ENCODE peak calls at places on chromosomes 11 and 22, in six cellular contexts. R is GM12878, U is NT2/D1, V is K562, J is H1, P is HepG2. Q is an unnamed sample.
A peak's percentile ranks its signal among the peaks of the same experiment; 100 is the strongest.

GRCh38 chr11:2310786-2311455 is 9.1 kb downstream of the TSPAN32 start:
- DNase-seq in R (no peak), U (no peak), V (no peak), J (no peak), P (no peak), Q (no peak)

GRCh38 chr11:58059011-58059358 is 28.2 kb downstream of the OR6Q1 start:
- DNase-seq in R (no peak), U (peak; percentile 63), V (no peak), J (no peak), P (peak; percentile 82), Q (no peak)

GRCh38 chr11:299951-300735 is 817 bp upstream of the IFITM5 start:
- DNase-seq in R (no peak), U (no peak), V (peak; percentile 53), J (no peak), P (peak; percentile 28), Q (no peak)

GRCh38 chr11:127000291-127000968 is at the start of gene KIRREL3:
- DNase-seq in R (no peak), U (no peak), V (no peak), J (no peak), P (no peak), Q (no peak)

GRCh38 chr22:39349506-39349966 is 255 bp upstream of the SYNGR1 start:
- DNase-seq in R (no peak), U (no peak), V (peak; percentile 95), J (no peak), P (no peak), Q (no peak)

GRCh38 chr11:123460006-123460700 is 30.1 kb downstream of the GRAMD1B start:
- DNase-seq in R (no peak), U (no peak), V (no peak), J (no peak), P (no peak), Q (no peak)

GRCh38 chr11:78228467-78228866 is 39.7 kb downstream of the USP35 start:
- DNase-seq in R (peak; percentile 51), U (peak; percentile 27), V (peak; percentile 52), J (no peak), P (peak; percentile 65), Q (peak; percentile 32)

GRCh38 chr22:17878970-17879369 is 104.7 kb upstream of the BID start:
- DNase-seq in R (no peak), U (no peak), V (no peak), J (no peak), P (no peak), Q (no peak)

GRCh38 chr11:10922944-10923343 is 65.1 kb upstream of the ZBED5 start:
- DNase-seq in R (no peak), U (no peak), V (no peak), J (no peak), P (no peak), Q (no peak)

GRCh38 chr11:66834943-66835342 is 8.3 kb upstream of the RCE1 start:
- DNase-seq in R (no peak), U (no peak), V (peak; percentile 71), J (no peak), P (no peak), Q (no peak)

GRCh38 chr11:18277560-18278271 is 11.7 kb downstream of the SAA1 start:
- DNase-seq in R (no peak), U (no peak), V (no peak), J (no peak), P (no peak), Q (no peak)

GRCh38 chr22:40855960-40856512 is 403 bp downstream of the ST13 start:
- DNase-seq in R (no peak), U (no peak), V (peak; percentile 60), J (no peak), P (no peak), Q (no peak)

GRCh38 chr11:119493712-119494111 is 70.7 kb upstream of the THY1 start:
- DNase-seq in R (no peak), U (peak; percentile 61), V (peak; percentile 70), J (no peak), P (no peak), Q (no peak)

GRCh38 chr22:23035557-23036277 is 34.6 kb upstream of the GNAZ start:
- DNase-seq in R (peak; percentile 13), U (no peak), V (peak; percentile 56), J (no peak), P (no peak), Q (no peak)

GRCh38 chr11:69089258-69089657 is 40.5 kb downstream of the TPCN2 start:
- DNase-seq in R (no peak), U (no peak), V (no peak), J (no peak), P (no peak), Q (no peak)

GRCh38 chr11:126824035-126824607 is 176.4 kb downstream of the KIRREL3 start:
- DNase-seq in R (no peak), U (no peak), V (no peak), J (peak; percentile 1), P (no peak), Q (no peak)

GRCh38 chr11:76566811-76567210 is 103.7 kb downstream of the LRRC32 start:
- DNase-seq in R (no peak), U (no peak), V (no peak), J (no peak), P (no peak), Q (no peak)

GRCh38 chr11:6523253-6523652 is 26.2 kb downstream of the DNHD1 start:
- DNase-seq in R (no peak), U (no peak), V (no peak), J (no peak), P (no peak), Q (peak; percentile 24)

GRCh38 chr22:45942344-45942743 is 34.6 kb downstream of the WNT7B start:
- DNase-seq in R (no peak), U (no peak), V (no peak), J (no peak), P (no peak), Q (no peak)

GRCh38 chr22:46042786-46043185 is 65.8 kb upstream of the WNT7B start:
- DNase-seq in R (no peak), U (no peak), V (no peak), J (no peak), P (no peak), Q (no peak)

GRCh38 chr11:122661182-122661945 is 5.8 kb downstream of the UBASH3B start:
- DNase-seq in R (no peak), U (no peak), V (no peak), J (no peak), P (no peak), Q (no peak)

GRCh38 chr11:124315052-124315451 is 1.3 kb upstream of the OR8D1 start:
- DNase-seq in R (no peak), U (no peak), V (no peak), J (no peak), P (no peak), Q (no peak)

GRCh38 chr22:19896665-19897355 is 42.1 kb upstream of the GNB1L start:
- DNase-seq in R (no peak), U (no peak), V (peak; percentile 76), J (no peak), P (no peak), Q (no peak)

GRCh38 chr11:43736502-43737193 is 56.1 kb downstream of the HSD17B12 start:
- DNase-seq in R (no peak), U (no peak), V (no peak), J (no peak), P (peak; percentile 19), Q (no peak)
- H3K4me3 ChIP-seq in R (no peak overlapping the region), U (no peak overlapping the region), V (no peak overlapping the region), J (no peak overlapping the region), P (no peak overlapping the region), Q (no peak overlapping the region)

GRCh38 chr22:27238935-27239510 is 562.5 kb downstream of the MN1 start:
- DNase-seq in R (no peak), U (no peak), V (peak; percentile 12), J (no peak), P (no peak), Q (no peak)
- TF ChIP-seq ZNF274 in R (no peak), U (no peak), V (no peak), J (no peak), P (no peak), Q (no peak)

DNA sequence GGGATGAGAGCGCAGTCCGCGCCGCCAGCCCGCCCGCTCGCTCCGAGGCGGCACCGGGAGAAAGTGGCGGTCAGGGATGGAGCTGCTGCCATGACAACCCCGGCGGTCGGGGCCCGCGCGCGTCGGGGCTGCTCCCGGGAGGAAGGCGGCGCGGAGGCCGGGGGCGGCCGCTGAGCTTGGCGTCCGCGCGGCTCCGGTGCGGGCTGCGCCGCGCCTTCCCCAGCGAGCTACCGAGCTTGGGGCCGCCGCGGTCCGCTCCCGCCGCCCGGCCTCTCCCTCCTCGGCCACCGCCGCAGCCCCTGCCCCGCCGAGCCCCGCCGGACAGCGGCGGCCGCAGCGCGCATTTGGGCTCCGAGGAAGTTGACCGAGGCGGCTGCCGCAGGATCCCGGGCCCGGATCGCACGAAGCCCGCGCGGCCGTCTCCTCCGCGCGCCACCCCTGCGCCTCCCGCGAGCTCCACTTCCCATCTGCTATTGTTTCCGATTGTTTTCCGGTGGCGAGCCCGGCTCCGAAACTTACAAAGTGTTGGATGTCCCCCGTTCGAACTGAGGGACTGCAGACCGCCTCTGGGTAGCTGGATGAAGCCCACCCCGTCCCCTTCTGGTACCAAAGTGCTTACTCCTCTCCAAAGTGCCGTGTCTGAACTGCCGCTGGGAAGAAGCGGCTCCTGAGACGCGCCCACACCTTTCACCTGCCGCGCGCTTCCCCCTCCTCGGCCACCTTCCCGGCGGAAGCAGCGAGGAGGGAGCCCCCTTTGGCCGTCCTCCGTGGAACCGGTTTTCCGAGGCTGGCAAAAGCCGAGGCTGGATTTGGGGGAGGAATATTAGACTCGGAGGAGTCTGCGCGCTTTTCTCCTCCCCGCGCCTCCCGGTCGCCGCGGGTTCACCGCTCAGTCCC is 540.3 kb downstream of the NTM start:
- DNase-seq in R (no peak), U (no peak), V (no peak), J (no peak), P (no peak), Q (no peak)
- H3K4me3 ChIP-seq in R (no peak overlapping the region), U (peak overlapping the region; percentile 56), V (no peak overlapping the region), J (peak overlapping the region; percentile 69), P (no peak overlapping the region), Q (no peak overlapping the region)

DNA sequence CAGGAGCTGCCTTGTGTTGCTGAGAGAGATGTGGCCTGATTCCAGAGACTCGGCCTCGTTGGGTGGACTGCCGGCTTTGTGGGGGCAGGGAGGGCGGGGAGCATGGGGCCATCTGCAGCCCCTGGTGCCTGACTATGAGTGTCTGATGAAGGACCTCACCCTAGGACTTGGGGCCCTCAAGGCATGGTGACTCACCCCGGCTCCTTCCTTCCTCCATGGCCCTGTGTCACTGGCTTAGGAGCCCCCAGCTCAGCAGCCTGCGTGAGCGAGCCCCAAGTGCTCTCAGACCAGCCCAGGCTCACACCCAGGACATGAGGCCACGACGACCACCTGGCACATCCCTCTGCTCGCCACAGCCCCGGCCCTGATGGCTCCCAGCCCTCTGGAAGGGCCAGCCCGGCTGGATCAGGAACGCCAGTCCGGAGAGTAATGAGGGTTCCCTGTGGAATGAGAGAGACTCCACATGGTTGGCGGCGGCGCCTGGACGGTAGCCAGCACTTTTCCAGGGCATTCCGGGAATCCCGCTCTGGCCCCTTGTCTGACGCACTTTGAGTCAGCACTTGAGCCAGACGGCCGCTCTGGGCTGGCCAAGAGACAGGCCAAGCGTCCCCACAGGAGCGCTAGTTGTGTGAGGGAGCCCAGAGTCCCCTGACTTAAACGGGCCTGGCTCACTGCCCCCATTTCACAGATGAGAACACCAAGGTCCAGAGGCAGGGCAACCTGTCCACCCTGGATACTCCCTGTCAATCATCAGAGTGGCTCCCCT is 50.6 kb upstream of the SHISAL1 start:
- DNase-seq in R (no peak), U (no peak), V (no peak), J (no peak), P (peak; percentile 14), Q (no peak)
- TF ChIP-seq ZNF274 in R (no peak), U (no peak), V (no peak), J (no peak), P (no peak), Q (no peak)

GRCh38 chr11:28863422-28863821 is 755.2 kb downstream of the METTL15 start:
- DNase-seq in R (no peak), U (no peak), V (no peak), J (no peak), P (no peak), Q (no peak)
- H3K4me3 ChIP-seq in R (no peak overlapping the region), U (no peak overlapping the region), V (no peak overlapping the region), J (no peak overlapping the region), P (no peak overlapping the region), Q (no peak overlapping the region)